ENCODE peak calls at places on chromosomes 16 and 17, in seven cellular contexts. K is cardiac muscle cell; T is thoracic aorta; J is tibial nerve; P is neural progenitor cell; F is mesendoderm; I is CD4-positive, CD25-positive, alpha-beta regulatory T cell. S is an unnamed sample.

GRCh38 chr16:10834130-10834529 is 15.5 kb upstream of the TVP23A start:
- DNase-seq in J (no peak), P (no peak), T (no peak), F (no peak), I (no peak), K (no peak), S (no peak)

GRCh38 chr17:34584805-34585416 is 5.5 kb downstream of the TMEM132E start:
- DNase-seq in K (peak; percentile 77), F (peak; percentile 66), P (peak; percentile 29), T (no peak), J (no peak), I (no peak), S (no peak)

GRCh38 chr16:67967956-67968439 is 439 bp downstream of the SLC12A4 start:
- DNase-seq in K (no peak), I (no peak), P (peak; percentile 65), J (no peak), T (no peak), F (peak; percentile 35), S (no peak)

GRCh38 chr16:68909099-68909733 is 65.9 kb downstream of the TANGO6 start:
- DNase-seq in F (no peak), P (no peak), I (no peak), K (no peak), T (no peak), J (no peak), S (no peak)

GRCh38 chr17:561118-561517 is 153.5 kb downstream of the VPS53 start:
- DNase-seq in I (no peak), J (no peak), P (no peak), T (no peak), K (no peak), F (no peak), S (no peak)

GRCh38 chr16:3670711-3671110 is 16.2 kb downstream of the DNASE1 start:
- DNase-seq in F (no peak), K (no peak), I (no peak), J (no peak), T (no peak), P (no peak), S (no peak)

GRCh38 chr16:2386990-2387389 is 42.3 kb upstream of the CCNF start:
- DNase-seq in I (no peak), F (peak; percentile 75), K (no peak), T (no peak), P (peak; percentile 17), J (no peak), S (no peak)

GRCh38 chr16:85798901-85799496 is 345 bp downstream of the EMC8 start:
- DNase-seq in K (no peak), J (no peak), T (no peak), I (peak; percentile 26), F (no peak), P (no peak), S (no peak)

GRCh38 chr16:77677129-77677528 is 45.2 kb upstream of the NUDT7 start:
- DNase-seq in K (no peak), T (no peak), J (no peak), P (no peak), F (no peak), I (no peak), S (no peak)

GRCh38 chr17:21282231-21282630 is 2.3 kb upstream of the MAP2K3 start:
- DNase-seq in F (peak; percentile 68), T (peak; percentile 78), P (no peak), K (no peak), J (no peak), I (no peak), S (no peak)

GRCh38 chr16:1959269-1960039 is at the start of gene NDUFB10:
- DNase-seq in P (peak; percentile 96), J (peak; percentile 74), K (peak; percentile 96), F (peak; percentile 91), T (peak; percentile 51), I (peak; percentile 85), S (peak; percentile 91)

GRCh38 chr16:72255785-72256184 is 83.8 kb upstream of the PMFBP1 start:
- DNase-seq in P (no peak), T (no peak), K (no peak), F (no peak), I (no peak), J (no peak), S (no peak)

GRCh38 chr16:56611281-56611833 is 3.0 kb downstream of the MT2A start:
- DNase-seq in I (no peak), T (peak; percentile 59), J (no peak), K (no peak), P (no peak), F (no peak), S (peak; percentile 25)

GRCh38 chr17:37507108-37507507 is 17.4 kb downstream of the DUSP14 start:
- DNase-seq in T (no peak), F (no peak), K (no peak), I (no peak), P (no peak), J (no peak), S (no peak)

GRCh38 chr16:78298986-78299385 is 199.5 kb downstream of the WWOX start:
- DNase-seq in F (peak; percentile 70), I (no peak), T (no peak), P (no peak), J (no peak), K (no peak), S (no peak)

GRCh38 chr16:68901910-68902309 is 58.6 kb downstream of the TANGO6 start:
- DNase-seq in P (no peak), T (no peak), I (no peak), F (peak; percentile 72), K (no peak), J (no peak), S (no peak)

GRCh38 chr17:33142703-33143299 is 150.3 kb downstream of the ASIC2 start:
- DNase-seq in K (peak; percentile 83), P (peak; percentile 75), F (peak; percentile 58), T (no peak), I (no peak), J (no peak), S (no peak)

GRCh38 chr17:50459081-50459676 is 9.5 kb downstream of the CHAD start:
- DNase-seq in I (no peak), F (no peak), K (no peak), J (no peak), T (no peak), P (no peak), S (peak; percentile 50)

GRCh38 chr17:6061290-6061689 is 8.9 kb upstream of the WSCD1 start:
- DNase-seq in I (no peak), T (peak; percentile 36), F (no peak), J (no peak), K (no peak), P (no peak), S (peak; percentile 74)

GRCh38 chr17:65867014-65867413 is 305.6 kb upstream of the AXIN2 start:
- DNase-seq in P (no peak), J (no peak), T (no peak), I (no peak), K (no peak), F (no peak), S (no peak)

GRCh38 chr16:12229759-12230594 is 253.4 kb downstream of the SNX29 start:
- DNase-seq in T (no peak), K (no peak), P (no peak), F (no peak), J (no peak), I (no peak), S (no peak)

GRCh38 chr16:58556678-58557077 is 41.4 kb downstream of the SETD6 start:
- DNase-seq in J (no peak), P (peak; percentile 9), I (no peak), T (no peak), F (no peak), K (no peak), S (no peak)

GRCh38 chr16:19396555-19397011 is 21.1 kb upstream of the TMC5 start:
- DNase-seq in P (no peak), T (no peak), F (no peak), J (no peak), K (no peak), I (no peak), S (no peak)

GRCh38 chr16:54934536-54935410 is 4.1 kb downstream of the IRX5 start:
- DNase-seq in K (peak; percentile 90), I (no peak), J (no peak), F (peak; percentile 72), P (peak; percentile 86), T (no peak), S (no peak)

GRCh38 chr17:38685485-38685884 is 10.7 kb upstream of the EPOP start:
- DNase-seq in I (no peak), P (no peak), F (no peak), T (no peak), K (no peak), J (no peak), S (no peak)
- H3K36me3 ChIP-seq in I (no peaks in the 10 kb centered on the region), P (no peaks in the 10 kb centered on the region), F (no peaks in the 10 kb centered on the region), T (no peaks in the 10 kb centered on the region), K (no peaks in the 10 kb centered on the region), J (no peaks in the 10 kb centered on the region), S (no peaks in the 10 kb centered on the region)

GRCh38 chr16:27687605-27688004 is 137.7 kb downstream of the KATNIP start:
- DNase-seq in I (no peak), J (no peak), F (no peak), K (no peak), T (no peak), P (no peak), S (no peak)
- H3K4me3 ChIP-seq in I (no peak overlapping the region), J (no peak overlapping the region), F (no peak overlapping the region), K (no peak overlapping the region), T (no peak overlapping the region), P (no peak overlapping the region), S (no peak overlapping the region)

DNA sequence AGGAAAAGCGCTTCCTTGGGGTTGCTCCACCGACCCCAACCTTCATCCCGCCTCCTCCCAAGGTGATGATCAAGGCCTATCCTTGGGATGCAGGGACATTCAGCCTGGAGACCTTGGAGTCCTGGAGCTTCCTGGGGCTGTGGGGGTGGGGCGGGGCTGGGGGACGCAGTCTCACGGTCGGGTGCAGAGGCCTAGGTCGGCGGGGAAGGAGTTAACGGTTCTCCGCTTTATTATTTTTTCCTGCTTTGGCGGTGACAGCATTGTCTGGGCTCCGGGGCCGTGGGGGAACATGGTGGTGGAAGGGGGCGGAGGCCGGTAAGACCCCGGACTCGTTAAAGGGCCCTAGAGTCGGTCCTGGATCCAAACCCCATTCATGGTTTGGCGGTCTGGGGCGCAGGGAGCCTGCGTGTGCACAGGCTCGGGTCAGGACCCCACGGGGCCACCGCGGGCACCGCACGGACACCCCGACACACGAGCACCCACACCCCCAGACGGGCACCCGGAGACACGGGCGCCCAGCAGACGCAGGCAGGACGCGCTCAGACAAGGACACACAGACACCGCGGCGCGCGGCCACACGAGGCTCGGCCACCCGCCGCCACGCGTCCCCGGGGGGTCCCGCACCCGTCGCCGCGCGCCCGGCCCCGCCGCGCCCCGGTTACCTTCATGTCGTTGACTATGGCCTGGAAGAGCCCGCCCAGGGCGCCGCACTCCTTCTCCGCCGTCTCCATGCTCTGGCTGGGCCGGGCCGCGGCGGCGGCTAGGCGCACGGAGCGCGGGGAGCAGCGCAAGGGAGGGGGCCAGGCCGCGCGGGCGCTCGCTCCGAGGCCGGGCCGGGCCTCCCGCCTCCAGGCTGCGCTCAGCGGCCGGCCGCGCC is 554 bp downstream of the MTSS2 start:
- DNase-seq in F (peak; percentile 28), I (no peak), K (peak; percentile 47), T (no peak), P (no peak), J (no peak), S (no peak)
- H3K4me1 ChIP-seq in F (no peaks in the 10 kb centered on the region), I (peaks cover 12% of the 10 kb centered on the region), K (peaks cover 37% of the 10 kb centered on the region), T (peaks cover 87% of the 10 kb centered on the region), P (peaks cover 14% of the 10 kb centered on the region), J (no peaks in the 10 kb centered on the region), S (peaks cover 56% of the 10 kb centered on the region)

DNA sequence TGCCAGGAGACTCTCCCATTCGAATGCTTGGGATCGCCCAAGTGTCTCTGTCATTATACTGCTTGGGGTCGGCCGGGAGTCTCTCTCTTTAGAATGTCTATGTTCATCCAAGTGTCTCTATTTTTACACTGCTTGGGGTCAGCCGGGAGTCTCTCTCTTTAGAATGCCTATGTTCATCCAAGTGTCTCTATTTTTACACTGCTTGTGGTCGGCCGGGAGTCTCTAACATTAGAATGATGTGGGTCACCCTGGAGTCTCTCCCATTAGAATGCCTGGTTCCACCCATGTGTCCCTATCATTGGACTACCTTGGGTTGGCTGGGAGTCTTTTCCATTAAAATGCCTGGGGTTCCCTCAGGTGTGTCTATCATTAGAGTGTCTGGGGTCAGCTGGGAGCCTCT is 2230.4 kb downstream of the TP53TG3F start:
- DNase-seq in K (no peak), P (no peak), J (no peak), I (no peak), T (no peak), F (no peak), S (peak; percentile 8)
- H3K36me3 ChIP-seq in K (no peaks in the 10 kb centered on the region), P (no peaks in the 10 kb centered on the region), J (no peaks in the 10 kb centered on the region), I (no peaks in the 10 kb centered on the region), T (no peaks in the 10 kb centered on the region), F (no peaks in the 10 kb centered on the region), S (no peaks in the 10 kb centered on the region)